ENCODE peak calls at places on chromosomes 11 and 22, in four cellular contexts. One of them, this sample, is unnamed.

GRCh38 chr11:82899191-82899820 is 924 bp downstream of the PRCP start:
- DNase-seq in endodermal cell: no peak
- DNase-seq in spleen: no peak
- DNase-seq in PC-3: no peak
- DNase-seq in this sample: no peak

GRCh38 chr11:69157156-69157821 is 1.6 kb downstream of the SMIM38 start:
- DNase-seq in endodermal cell: no peak
- DNase-seq in spleen: peak; percentile 66
- DNase-seq in PC-3: no peak
- DNase-seq in this sample: no peak

GRCh38 chr11:19551454-19551853 is 161.2 kb upstream of the NAV2 start:
- DNase-seq in endodermal cell: no peak
- DNase-seq in spleen: no peak
- DNase-seq in PC-3: no peak
- DNase-seq in this sample: no peak

GRCh38 chr11:57903441-57904123 is 120.1 kb upstream of the OR9Q1 start:
- DNase-seq in endodermal cell: peak; percentile 65
- DNase-seq in spleen: no peak
- DNase-seq in PC-3: peak; percentile 85
- DNase-seq in this sample: no peak

GRCh38 chr22:16912281-16912680 is 87.1 kb upstream of the XKR3 start:
- DNase-seq in endodermal cell: no peak
- DNase-seq in spleen: no peak
- DNase-seq in PC-3: no peak
- DNase-seq in this sample: no peak

GRCh38 chr22:24894998-24895397 is 51.5 kb downstream of the LHFPL7 start:
- DNase-seq in endodermal cell: no peak
- DNase-seq in spleen: no peak
- DNase-seq in PC-3: peak; percentile 65
- DNase-seq in this sample: peak; percentile 91

GRCh38 chr11:61162092-61162935 is 1.1 kb upstream of the VPS37C start:
- DNase-seq in endodermal cell: peak; percentile 76
- DNase-seq in spleen: no peak
- DNase-seq in PC-3: peak; percentile 67
- DNase-seq in this sample: no peak

GRCh38 chr11:65927904-65928397 is 8.7 kb downstream of the DRAP1 start:
- DNase-seq in endodermal cell: no peak
- DNase-seq in spleen: peak; percentile 89
- DNase-seq in PC-3: no peak
- DNase-seq in this sample: no peak

GRCh38 chr11:27621440-27622161 is 78.7 kb downstream of the BDNF start:
- DNase-seq in endodermal cell: no peak
- DNase-seq in spleen: no peak
- DNase-seq in PC-3: peak; percentile 19
- DNase-seq in this sample: no peak

GRCh38 chr22:23068096-23068831 is 2.1 kb upstream of the GNAZ start:
- DNase-seq in endodermal cell: peak; percentile 42
- DNase-seq in spleen: peak; percentile 58
- DNase-seq in PC-3: no peak
- DNase-seq in this sample: peak; percentile 59

GRCh38 chr11:13465909-13466371 is 2.9 kb upstream of the BTBD10 start:
- DNase-seq in endodermal cell: no peak
- DNase-seq in spleen: no peak
- DNase-seq in PC-3: peak; percentile 64
- DNase-seq in this sample: no peak

GRCh38 chr11:9990221-9990973 is 303.6 kb downstream of the SBF2 start:
- DNase-seq in endodermal cell: no peak
- DNase-seq in spleen: no peak
- DNase-seq in PC-3: peak; percentile 71
- DNase-seq in this sample: no peak

GRCh38 chr22:48315415-48316244 is 1512.0 kb downstream of the BRD1 start:
- DNase-seq in endodermal cell: peak; percentile 38
- DNase-seq in spleen: peak; percentile 62
- DNase-seq in PC-3: no peak
- DNase-seq in this sample: no peak

GRCh38 chr11:120576606-120577005 is 65.1 kb downstream of the GRIK4 start:
- DNase-seq in endodermal cell: peak; percentile 41
- DNase-seq in spleen: no peak
- DNase-seq in PC-3: no peak
- DNase-seq in this sample: no peak

GRCh38 chr11:76385903-76386302 is 4.8 kb downstream of the GVQW3 start:
- DNase-seq in endodermal cell: no peak
- DNase-seq in spleen: no peak
- DNase-seq in PC-3: no peak
- DNase-seq in this sample: no peak

GRCh38 chr11:61870429-61871039 is 20.8 kb downstream of the FADS3 start:
- DNase-seq in endodermal cell: no peak
- DNase-seq in spleen: no peak
- DNase-seq in PC-3: no peak
- DNase-seq in this sample: no peak

GRCh38 chr22:31504282-31504681 is 7.9 kb downstream of the SFI1 start:
- DNase-seq in endodermal cell: no peak
- DNase-seq in spleen: no peak
- DNase-seq in PC-3: peak; percentile 33
- DNase-seq in this sample: no peak
- H3K27ac ChIP-seq in endodermal cell: no peak overlapping the region
- H3K27ac ChIP-seq in spleen: no peak overlapping the region
- H3K27ac ChIP-seq in PC-3: no peak overlapping the region
- H3K27ac ChIP-seq in this sample: no peak overlapping the region

DNA sequence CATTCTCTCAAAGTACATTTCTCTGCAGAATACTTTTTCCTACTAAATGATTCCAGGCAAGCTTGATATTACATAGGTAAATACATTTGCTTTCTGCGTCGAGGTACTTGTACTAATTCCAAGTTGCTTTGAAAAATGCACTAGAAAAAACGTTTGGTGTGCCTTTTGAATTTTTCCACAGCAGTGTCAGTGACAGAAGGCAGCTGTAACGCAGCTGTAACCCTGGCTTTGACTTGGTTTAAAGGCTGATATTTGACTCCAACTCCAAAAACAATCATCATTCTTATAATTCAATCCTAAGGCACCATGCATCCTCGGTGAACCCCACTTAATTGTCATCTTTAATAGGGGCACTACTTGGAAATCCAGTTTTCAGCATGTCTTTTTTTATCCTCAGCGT is 125.0 kb downstream of the MAML2 start:
- DNase-seq in endodermal cell: no peak
- DNase-seq in spleen: no peak
- DNase-seq in PC-3: no peak
- DNase-seq in this sample: no peak
- H3K4me1 ChIP-seq in endodermal cell: peaks cover 19% of the 10 kb centered on the region
- H3K4me1 ChIP-seq in spleen: peaks cover 98% of the 10 kb centered on the region
- H3K4me1 ChIP-seq in PC-3: peaks cover 41% of the 10 kb centered on the region
- H3K4me1 ChIP-seq in this sample: peaks cover 71% of the 10 kb centered on the region

GRCh38 chr11:34315006-34315793 is 42.6 kb downstream of the ABTB2 start:
- DNase-seq in endodermal cell: no peak
- DNase-seq in spleen: no peak
- DNase-seq in PC-3: no peak
- DNase-seq in this sample: no peak

GRCh38 chr11:34317666-34318065 is 40.1 kb downstream of the ABTB2 start:
- DNase-seq in endodermal cell: no peak
- DNase-seq in spleen: no peak
- DNase-seq in PC-3: no peak
- DNase-seq in this sample: no peak

GRCh38 chr11:34317038-34317360 is 40.8 kb downstream of the ABTB2 start:
- DNase-seq in endodermal cell: no peak
- DNase-seq in spleen: no peak
- DNase-seq in PC-3: no peak
- DNase-seq in this sample: no peak

GRCh38 chr11:34316347-34317037 is 41.3 kb downstream of the ABTB2 start:
- DNase-seq in endodermal cell: no peak
- DNase-seq in spleen: no peak
- DNase-seq in PC-3: no peak
- DNase-seq in this sample: no peak

GRCh38 chr11:34318111-34319037 is 39.4 kb downstream of the ABTB2 start:
- DNase-seq in endodermal cell: no peak
- DNase-seq in spleen: no peak
- DNase-seq in PC-3: peak; percentile 83
- DNase-seq in this sample: no peak
- H3K27ac ChIP-seq in endodermal cell: no peak overlapping the region
- H3K27ac ChIP-seq in spleen: no peak overlapping the region
- H3K27ac ChIP-seq in PC-3: peak overlapping the region; percentile 86
- H3K27ac ChIP-seq in this sample: peak overlapping the region; percentile 36

GRCh38 chr22:35896306-35896705 is 132.3 kb downstream of the RBFOX2 start:
- DNase-seq in endodermal cell: no peak
- DNase-seq in spleen: no peak
- DNase-seq in PC-3: no peak
- DNase-seq in this sample: no peak
- H3K4me1 ChIP-seq in endodermal cell: peaks cover 24% of the 10 kb centered on the region
- H3K4me1 ChIP-seq in spleen: peaks cover 16% of the 10 kb centered on the region
- H3K4me1 ChIP-seq in PC-3: peaks cover 35% of the 10 kb centered on the region
- H3K4me1 ChIP-seq in this sample: peaks cover 24% of the 10 kb centered on the region

GRCh38 chr11:106238704-106239360 is 161.4 kb downstream of the AASDHPPT start:
- DNase-seq in endodermal cell: no peak
- DNase-seq in spleen: no peak
- DNase-seq in PC-3: no peak
- DNase-seq in this sample: no peak

GRCh38 chr11:106231591-106231990 is 154.1 kb downstream of the AASDHPPT start:
- DNase-seq in endodermal cell: peak; percentile 45
- DNase-seq in spleen: no peak
- DNase-seq in PC-3: peak; percentile 50
- DNase-seq in this sample: no peak

GRCh38 chr11:106233191-106233590 is 155.7 kb downstream of the AASDHPPT start:
- DNase-seq in endodermal cell: no peak
- DNase-seq in spleen: no peak
- DNase-seq in PC-3: no peak
- DNase-seq in this sample: no peak

GRCh38 chr11:106236295-106236694 is 158.8 kb downstream of the AASDHPPT start:
- DNase-seq in endodermal cell: no peak
- DNase-seq in spleen: no peak
- DNase-seq in PC-3: no peak
- DNase-seq in this sample: no peak

GRCh38 chr11:106234794-106235193 is 157.3 kb downstream of the AASDHPPT start:
- DNase-seq in endodermal cell: no peak
- DNase-seq in spleen: no peak
- DNase-seq in PC-3: no peak
- DNase-seq in this sample: no peak
- H3K27ac ChIP-seq in endodermal cell: no peak overlapping the region
- H3K27ac ChIP-seq in spleen: no peak overlapping the region
- H3K27ac ChIP-seq in PC-3: no peak overlapping the region
- H3K27ac ChIP-seq in this sample: no peak overlapping the region

DNA sequence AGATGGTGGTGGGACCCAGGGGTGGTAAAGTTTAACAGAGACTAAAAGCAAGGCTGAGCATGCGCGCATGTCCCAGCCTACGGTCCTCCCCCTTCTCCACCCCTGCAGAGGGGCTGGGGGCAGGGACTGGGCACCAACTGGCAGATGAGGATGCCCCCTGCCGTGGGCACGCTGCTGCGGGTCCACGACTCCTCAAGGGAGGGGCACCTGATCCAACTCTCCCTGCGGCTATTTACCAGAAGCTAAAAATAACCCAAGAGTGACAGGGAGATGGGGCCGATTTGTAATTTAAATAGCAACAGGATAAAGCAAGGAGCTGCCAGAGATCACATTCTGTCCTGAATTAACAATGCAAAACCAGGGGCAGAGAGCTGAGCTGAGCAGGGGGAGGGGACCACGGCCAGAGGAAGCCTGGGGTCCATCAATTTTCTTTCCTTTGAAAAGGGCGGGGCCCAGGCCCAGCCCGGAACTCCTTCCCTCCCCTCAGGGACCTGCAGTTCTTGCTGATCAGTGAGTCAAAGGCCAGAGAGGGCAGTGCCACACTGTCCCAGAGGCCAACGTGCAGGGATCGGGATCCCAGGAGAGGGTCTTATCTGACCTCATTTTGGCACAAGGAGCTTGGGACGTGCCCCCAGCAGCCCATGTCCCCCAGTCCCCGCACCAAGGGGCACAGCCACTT is 8.1 kb upstream of the DGKZ start:
- DNase-seq in endodermal cell: peak; percentile 91
- DNase-seq in spleen: no peak
- DNase-seq in PC-3: peak; percentile 21
- DNase-seq in this sample: no peak
- H3K4me1 ChIP-seq in endodermal cell: peaks cover 14% of the 10 kb centered on the region
- H3K4me1 ChIP-seq in spleen: peaks cover 61% of the 10 kb centered on the region
- H3K4me1 ChIP-seq in PC-3: peaks cover 13% of the 10 kb centered on the region
- H3K4me1 ChIP-seq in this sample: peaks cover 12% of the 10 kb centered on the region

GRCh38 chr22:43996170-43996980 is 27.7 kb upstream of the PARVB start:
- DNase-seq in endodermal cell: no peak
- DNase-seq in spleen: peak; percentile 94
- DNase-seq in PC-3: no peak
- DNase-seq in this sample: peak; percentile 72

GRCh38 chr22:43996981-43997265 is 27.2 kb upstream of the PARVB start:
- DNase-seq in endodermal cell: peak; percentile 76
- DNase-seq in spleen: no peak
- DNase-seq in PC-3: no peak
- DNase-seq in this sample: no peak

GRCh38 chr22:44000123-44000522 is 24.0 kb upstream of the PARVB start:
- DNase-seq in endodermal cell: no peak
- DNase-seq in spleen: no peak
- DNase-seq in PC-3: no peak
- DNase-seq in this sample: no peak

GRCh38 chr22:43999378-43999777 is 24.7 kb upstream of the PARVB start:
- DNase-seq in endodermal cell: no peak
- DNase-seq in spleen: no peak
- DNase-seq in PC-3: no peak
- DNase-seq in this sample: no peak

DNA sequence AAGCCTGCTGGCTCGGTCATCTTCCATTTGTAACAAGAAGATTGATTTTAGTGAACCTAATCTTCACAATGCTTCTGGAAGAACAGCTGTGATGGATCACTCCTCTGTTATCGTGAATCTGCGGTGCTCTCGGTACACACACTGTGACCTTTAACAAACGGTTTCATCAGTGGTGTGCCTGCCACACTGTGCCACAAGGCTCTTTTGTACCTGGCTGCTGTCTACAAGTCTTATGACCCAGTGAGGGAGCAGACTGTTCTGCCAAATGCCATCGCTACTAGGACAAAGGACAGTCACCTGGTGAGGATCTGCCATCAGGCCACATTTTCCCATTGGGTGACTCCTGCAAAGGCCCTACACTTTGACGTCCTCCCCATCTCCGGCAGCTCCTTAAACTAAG is 25.2 kb upstream of the PARVB start:
- DNase-seq in endodermal cell: no peak
- DNase-seq in spleen: no peak
- DNase-seq in PC-3: no peak
- DNase-seq in this sample: no peak
- H3K27ac ChIP-seq in endodermal cell: no peak overlapping the region
- H3K27ac ChIP-seq in spleen: no peak overlapping the region
- H3K27ac ChIP-seq in PC-3: no peak overlapping the region
- H3K27ac ChIP-seq in this sample: no peak overlapping the region

DNA sequence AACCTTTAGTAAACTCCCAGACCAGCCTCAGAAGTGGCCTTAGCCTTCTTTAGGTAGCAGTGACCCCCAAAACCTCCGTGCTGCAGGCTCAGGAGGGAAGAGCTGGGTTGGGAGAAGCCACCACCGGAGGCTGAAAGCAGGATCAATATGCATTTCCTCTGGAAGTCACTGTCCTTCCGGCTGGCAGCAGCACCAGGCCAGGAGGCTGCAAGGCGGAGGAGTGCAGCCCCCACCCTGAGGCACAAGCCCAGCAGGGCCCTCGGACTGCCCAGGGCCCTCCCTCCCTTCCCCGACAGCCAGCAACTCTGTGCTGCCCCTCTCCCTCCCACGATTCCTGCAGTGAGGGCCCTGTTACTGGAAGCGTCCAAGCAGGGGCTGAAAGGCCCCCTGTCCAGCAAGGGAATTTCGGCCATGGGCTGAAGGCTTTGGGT is 3.2 kb upstream of the NRXN2 start:
- DNase-seq in endodermal cell: no peak
- DNase-seq in spleen: peak; percentile 69
- DNase-seq in PC-3: no peak
- DNase-seq in this sample: no peak
- H3K4me1 ChIP-seq in endodermal cell: no peaks in the 10 kb centered on the region
- H3K4me1 ChIP-seq in spleen: peaks cover 35% of the 10 kb centered on the region
- H3K4me1 ChIP-seq in PC-3: peaks cover 3% of the 10 kb centered on the region
- H3K4me1 ChIP-seq in this sample: no peaks in the 10 kb centered on the region

GRCh38 chr11:63532799-63533475 is 3.7 kb upstream of the PLAAT4 start:
- DNase-seq in endodermal cell: no peak
- DNase-seq in spleen: no peak
- DNase-seq in PC-3: no peak
- DNase-seq in this sample: no peak
- H3K27ac ChIP-seq in endodermal cell: no peak overlapping the region
- H3K27ac ChIP-seq in spleen: no peak overlapping the region
- H3K27ac ChIP-seq in PC-3: no peak overlapping the region
- H3K27ac ChIP-seq in this sample: no peak overlapping the region

This sample was measured in tibial artery.